ENCODE peak calls at places on chromosomes 3 and 15, in ten cellular contexts. One of them, this sample, is unnamed.
A peak's percentile ranks its signal among the peaks of the same experiment; 100 is the strongest.

GRCh38 chr3:64445318-64446300 is 220.3 kb upstream of the PRICKLE2 start:
- DNase-seq in left colon: peak; percentile 27
- DNase-seq in hippocampal formation: no peak
- DNase-seq in vagina: no peak
- DNase-seq in occipital lobe: no peak
- DNase-seq in COR-L47: no peak
- DNase-seq in activated CD4-positive, alpha-beta T cell treated with anti-CD3 and anti-CD28 coated beads, Interleukin-2, amount 10 ng/mL, durations not matched to agents 7 days and 5 days: no peak
- DNase-seq in stimulated activated CD4-positive, alpha-beta T cell treated with anti-CD3 and anti-CD28 coated beads, Interleukin-15, amount 100 ng/mL, for 1 hour: no peak
- DNase-seq in brain microvascular endothelial cell: peak; percentile 24
- DNase-seq in activated gamma-delta T cell treated with Interleukin-2 at 50 U/mL for 16 hours: no peak
- DNase-seq in this sample: no peak

GRCh38 chr3:119664850-119665379 is 4.5 kb upstream of the POPDC2 start:
- DNase-seq in activated CD4-positive, alpha-beta T cell treated with anti-CD3 and anti-CD28 coated beads, Interleukin-2, amount 10 ng/mL, durations not matched to agents 7 days and 5 days: no peak
- DNase-seq in occipital lobe: no peak
- DNase-seq in left colon: no peak
- DNase-seq in stimulated activated CD4-positive, alpha-beta T cell treated with anti-CD3 and anti-CD28 coated beads, Interleukin-15, amount 100 ng/mL, for 1 hour: no peak
- DNase-seq in activated gamma-delta T cell treated with Interleukin-2 at 50 U/mL for 16 hours: no peak
- DNase-seq in COR-L47: no peak
- DNase-seq in vagina: no peak
- DNase-seq in hippocampal formation: no peak
- DNase-seq in brain microvascular endothelial cell: peak; percentile 39
- DNase-seq in this sample: no peak

GRCh38 chr15:48191574-48192225 is at the start of gene CTXN2:
- DNase-seq in occipital lobe: peak; percentile 57
- DNase-seq in stimulated activated CD4-positive, alpha-beta T cell treated with anti-CD3 and anti-CD28 coated beads, Interleukin-15, amount 100 ng/mL, for 1 hour: no peak
- DNase-seq in hippocampal formation: peak; percentile 16
- DNase-seq in COR-L47: peak; percentile 80
- DNase-seq in vagina: no peak
- DNase-seq in activated gamma-delta T cell treated with Interleukin-2 at 50 U/mL for 16 hours: no peak
- DNase-seq in activated CD4-positive, alpha-beta T cell treated with anti-CD3 and anti-CD28 coated beads, Interleukin-2, amount 10 ng/mL, durations not matched to agents 7 days and 5 days: no peak
- DNase-seq in brain microvascular endothelial cell: no peak
- DNase-seq in left colon: no peak
- DNase-seq in this sample: no peak

GRCh38 chr3:133362539-133362938 is 37.3 kb upstream of the BFSP2 start:
- DNase-seq in activated gamma-delta T cell treated with Interleukin-2 at 50 U/mL for 16 hours: no peak
- DNase-seq in occipital lobe: no peak
- DNase-seq in vagina: peak; percentile 49
- DNase-seq in stimulated activated CD4-positive, alpha-beta T cell treated with anti-CD3 and anti-CD28 coated beads, Interleukin-15, amount 100 ng/mL, for 1 hour: no peak
- DNase-seq in hippocampal formation: no peak
- DNase-seq in activated CD4-positive, alpha-beta T cell treated with anti-CD3 and anti-CD28 coated beads, Interleukin-2, amount 10 ng/mL, durations not matched to agents 7 days and 5 days: no peak
- DNase-seq in COR-L47: peak; percentile 53
- DNase-seq in brain microvascular endothelial cell: no peak
- DNase-seq in left colon: no peak
- DNase-seq in this sample: no peak

GRCh38 chr3:47019201-47019600 is 39.7 kb downstream of the NBEAL2 start:
- DNase-seq in hippocampal formation: no peak
- DNase-seq in vagina: no peak
- DNase-seq in activated CD4-positive, alpha-beta T cell treated with anti-CD3 and anti-CD28 coated beads, Interleukin-2, amount 10 ng/mL, durations not matched to agents 7 days and 5 days: peak; percentile 31
- DNase-seq in COR-L47: no peak
- DNase-seq in activated gamma-delta T cell treated with Interleukin-2 at 50 U/mL for 16 hours: no peak
- DNase-seq in left colon: no peak
- DNase-seq in brain microvascular endothelial cell: no peak
- DNase-seq in occipital lobe: no peak
- DNase-seq in stimulated activated CD4-positive, alpha-beta T cell treated with anti-CD3 and anti-CD28 coated beads, Interleukin-15, amount 100 ng/mL, for 1 hour: no peak
- DNase-seq in this sample: peak; percentile 63

GRCh38 chr3:8972614-8973013 is 9.3 kb upstream of the RAD18 start:
- DNase-seq in vagina: no peak
- DNase-seq in activated gamma-delta T cell treated with Interleukin-2 at 50 U/mL for 16 hours: no peak
- DNase-seq in COR-L47: no peak
- DNase-seq in occipital lobe: no peak
- DNase-seq in activated CD4-positive, alpha-beta T cell treated with anti-CD3 and anti-CD28 coated beads, Interleukin-2, amount 10 ng/mL, durations not matched to agents 7 days and 5 days: no peak
- DNase-seq in brain microvascular endothelial cell: peak; percentile 52
- DNase-seq in hippocampal formation: no peak
- DNase-seq in left colon: no peak
- DNase-seq in stimulated activated CD4-positive, alpha-beta T cell treated with anti-CD3 and anti-CD28 coated beads, Interleukin-15, amount 100 ng/mL, for 1 hour: no peak
- DNase-seq in this sample: no peak

GRCh38 chr15:96350321-96350720 is 19.8 kb downstream of the NR2F2 start:
- DNase-seq in activated CD4-positive, alpha-beta T cell treated with anti-CD3 and anti-CD28 coated beads, Interleukin-2, amount 10 ng/mL, durations not matched to agents 7 days and 5 days: no peak
- DNase-seq in activated gamma-delta T cell treated with Interleukin-2 at 50 U/mL for 16 hours: no peak
- DNase-seq in stimulated activated CD4-positive, alpha-beta T cell treated with anti-CD3 and anti-CD28 coated beads, Interleukin-15, amount 100 ng/mL, for 1 hour: no peak
- DNase-seq in COR-L47: no peak
- DNase-seq in brain microvascular endothelial cell: no peak
- DNase-seq in hippocampal formation: no peak
- DNase-seq in left colon: no peak
- DNase-seq in vagina: no peak
- DNase-seq in occipital lobe: no peak
- DNase-seq in this sample: no peak

GRCh38 chr15:64503197-64503596 is 42.8 kb downstream of the ZNF609 start:
- DNase-seq in vagina: no peak
- DNase-seq in left colon: no peak
- DNase-seq in brain microvascular endothelial cell: peak; percentile 51
- DNase-seq in hippocampal formation: peak; percentile 52
- DNase-seq in activated gamma-delta T cell treated with Interleukin-2 at 50 U/mL for 16 hours: no peak
- DNase-seq in activated CD4-positive, alpha-beta T cell treated with anti-CD3 and anti-CD28 coated beads, Interleukin-2, amount 10 ng/mL, durations not matched to agents 7 days and 5 days: peak; percentile 7
- DNase-seq in occipital lobe: no peak
- DNase-seq in COR-L47: no peak
- DNase-seq in stimulated activated CD4-positive, alpha-beta T cell treated with anti-CD3 and anti-CD28 coated beads, Interleukin-15, amount 100 ng/mL, for 1 hour: no peak
- DNase-seq in this sample: no peak

GRCh38 chr15:38475361-38475760 is 21.4 kb downstream of the FAM98B start:
- DNase-seq in left colon: no peak
- DNase-seq in stimulated activated CD4-positive, alpha-beta T cell treated with anti-CD3 and anti-CD28 coated beads, Interleukin-15, amount 100 ng/mL, for 1 hour: no peak
- DNase-seq in COR-L47: no peak
- DNase-seq in brain microvascular endothelial cell: no peak
- DNase-seq in occipital lobe: no peak
- DNase-seq in vagina: no peak
- DNase-seq in activated gamma-delta T cell treated with Interleukin-2 at 50 U/mL for 16 hours: no peak
- DNase-seq in activated CD4-positive, alpha-beta T cell treated with anti-CD3 and anti-CD28 coated beads, Interleukin-2, amount 10 ng/mL, durations not matched to agents 7 days and 5 days: no peak
- DNase-seq in hippocampal formation: no peak
- DNase-seq in this sample: no peak

GRCh38 chr3:138457863-138458735 is 23.7 kb downstream of the ESYT3 start:
- DNase-seq in left colon: no peak
- DNase-seq in occipital lobe: no peak
- DNase-seq in vagina: no peak
- DNase-seq in brain microvascular endothelial cell: no peak
- DNase-seq in hippocampal formation: no peak
- DNase-seq in activated CD4-positive, alpha-beta T cell treated with anti-CD3 and anti-CD28 coated beads, Interleukin-2, amount 10 ng/mL, durations not matched to agents 7 days and 5 days: no peak
- DNase-seq in activated gamma-delta T cell treated with Interleukin-2 at 50 U/mL for 16 hours: no peak
- DNase-seq in stimulated activated CD4-positive, alpha-beta T cell treated with anti-CD3 and anti-CD28 coated beads, Interleukin-15, amount 100 ng/mL, for 1 hour: no peak
- DNase-seq in COR-L47: no peak
- DNase-seq in this sample: no peak

GRCh38 chr15:65818927-65819562 is 27.0 kb upstream of the DENND4A start:
- DNase-seq in COR-L47: no peak
- DNase-seq in activated gamma-delta T cell treated with Interleukin-2 at 50 U/mL for 16 hours: no peak
- DNase-seq in hippocampal formation: no peak
- DNase-seq in vagina: no peak
- DNase-seq in brain microvascular endothelial cell: peak; percentile 16
- DNase-seq in activated CD4-positive, alpha-beta T cell treated with anti-CD3 and anti-CD28 coated beads, Interleukin-2, amount 10 ng/mL, durations not matched to agents 7 days and 5 days: peak; percentile 51
- DNase-seq in left colon: no peak
- DNase-seq in stimulated activated CD4-positive, alpha-beta T cell treated with anti-CD3 and anti-CD28 coated beads, Interleukin-15, amount 100 ng/mL, for 1 hour: no peak
- DNase-seq in occipital lobe: no peak
- DNase-seq in this sample: peak; percentile 42

GRCh38 chr3:129119365-129120100 is 2.1 kb downstream of the RAB43 start:
- DNase-seq in vagina: no peak
- DNase-seq in brain microvascular endothelial cell: no peak
- DNase-seq in activated gamma-delta T cell treated with Interleukin-2 at 50 U/mL for 16 hours: no peak
- DNase-seq in occipital lobe: no peak
- DNase-seq in left colon: peak; percentile 80
- DNase-seq in activated CD4-positive, alpha-beta T cell treated with anti-CD3 and anti-CD28 coated beads, Interleukin-2, amount 10 ng/mL, durations not matched to agents 7 days and 5 days: peak; percentile 40
- DNase-seq in stimulated activated CD4-positive, alpha-beta T cell treated with anti-CD3 and anti-CD28 coated beads, Interleukin-15, amount 100 ng/mL, for 1 hour: no peak
- DNase-seq in hippocampal formation: no peak
- DNase-seq in COR-L47: no peak
- DNase-seq in this sample: peak; percentile 55

GRCh38 chr3:14297784-14298236 is 104.6 kb upstream of the SLC6A6 start:
- DNase-seq in stimulated activated CD4-positive, alpha-beta T cell treated with anti-CD3 and anti-CD28 coated beads, Interleukin-15, amount 100 ng/mL, for 1 hour: no peak
- DNase-seq in occipital lobe: no peak
- DNase-seq in left colon: peak; percentile 44
- DNase-seq in COR-L47: no peak
- DNase-seq in activated gamma-delta T cell treated with Interleukin-2 at 50 U/mL for 16 hours: no peak
- DNase-seq in brain microvascular endothelial cell: no peak
- DNase-seq in hippocampal formation: no peak
- DNase-seq in activated CD4-positive, alpha-beta T cell treated with anti-CD3 and anti-CD28 coated beads, Interleukin-2, amount 10 ng/mL, durations not matched to agents 7 days and 5 days: no peak
- DNase-seq in vagina: no peak
- DNase-seq in this sample: no peak

GRCh38 chr3:196931828-196932587 is 10.3 kb downstream of the NCBP2 start:
- DNase-seq in stimulated activated CD4-positive, alpha-beta T cell treated with anti-CD3 and anti-CD28 coated beads, Interleukin-15, amount 100 ng/mL, for 1 hour: no peak
- DNase-seq in occipital lobe: no peak
- DNase-seq in brain microvascular endothelial cell: no peak
- DNase-seq in activated CD4-positive, alpha-beta T cell treated with anti-CD3 and anti-CD28 coated beads, Interleukin-2, amount 10 ng/mL, durations not matched to agents 7 days and 5 days: no peak
- DNase-seq in vagina: no peak
- DNase-seq in activated gamma-delta T cell treated with Interleukin-2 at 50 U/mL for 16 hours: no peak
- DNase-seq in hippocampal formation: no peak
- DNase-seq in COR-L47: no peak
- DNase-seq in left colon: no peak
- DNase-seq in this sample: no peak

GRCh38 chr3:48564667-48565066 is 1.1 kb upstream of the UCN2 start:
- DNase-seq in activated gamma-delta T cell treated with Interleukin-2 at 50 U/mL for 16 hours: no peak
- DNase-seq in left colon: no peak
- DNase-seq in occipital lobe: no peak
- DNase-seq in vagina: no peak
- DNase-seq in hippocampal formation: no peak
- DNase-seq in activated CD4-positive, alpha-beta T cell treated with anti-CD3 and anti-CD28 coated beads, Interleukin-2, amount 10 ng/mL, durations not matched to agents 7 days and 5 days: no peak
- DNase-seq in COR-L47: no peak
- DNase-seq in brain microvascular endothelial cell: no peak
- DNase-seq in stimulated activated CD4-positive, alpha-beta T cell treated with anti-CD3 and anti-CD28 coated beads, Interleukin-15, amount 100 ng/mL, for 1 hour: no peak
- DNase-seq in this sample: no peak

GRCh38 chr3:110519066-110519465 is 552.5 kb upstream of the NECTIN3 start:
- DNase-seq in occipital lobe: no peak
- DNase-seq in left colon: no peak
- DNase-seq in brain microvascular endothelial cell: no peak
- DNase-seq in activated gamma-delta T cell treated with Interleukin-2 at 50 U/mL for 16 hours: no peak
- DNase-seq in activated CD4-positive, alpha-beta T cell treated with anti-CD3 and anti-CD28 coated beads, Interleukin-2, amount 10 ng/mL, durations not matched to agents 7 days and 5 days: no peak
- DNase-seq in stimulated activated CD4-positive, alpha-beta T cell treated with anti-CD3 and anti-CD28 coated beads, Interleukin-15, amount 100 ng/mL, for 1 hour: no peak
- DNase-seq in vagina: no peak
- DNase-seq in COR-L47: no peak
- DNase-seq in hippocampal formation: no peak
- DNase-seq in this sample: no peak

GRCh38 chr3:123330441-123330991 is 118.4 kb downstream of the ADCY5 start:
- DNase-seq in vagina: no peak
- DNase-seq in left colon: no peak
- DNase-seq in activated CD4-positive, alpha-beta T cell treated with anti-CD3 and anti-CD28 coated beads, Interleukin-2, amount 10 ng/mL, durations not matched to agents 7 days and 5 days: no peak
- DNase-seq in brain microvascular endothelial cell: no peak
- DNase-seq in hippocampal formation: no peak
- DNase-seq in activated gamma-delta T cell treated with Interleukin-2 at 50 U/mL for 16 hours: no peak
- DNase-seq in stimulated activated CD4-positive, alpha-beta T cell treated with anti-CD3 and anti-CD28 coated beads, Interleukin-15, amount 100 ng/mL, for 1 hour: no peak
- DNase-seq in COR-L47: no peak
- DNase-seq in occipital lobe: peak; percentile 35
- DNase-seq in this sample: no peak